ENCODE peak calls at places on chromosome 16, in nine cellular contexts. B, R, W, J, G, A, Q, S and F are unnamed samples.

GRCh38 chr16:54651851-54652770 is 278.6 kb upstream of the IRX5 start:
- DNase-seq in B (no peak), R (no peak), W (no peak), J (no peak), G (no peak), A (no peak), Q (no peak), S (no peak), F (no peak)

GRCh38 chr16:31455601-31456314 is 3.5 kb upstream of the ARMC5 start:
- DNase-seq in B (no peak), R (peak; percentile 40), W (no peak), J (no peak), G (no peak), A (peak; percentile 77), Q (no peak), S (peak; percentile 22), F (peak; percentile 20)

GRCh38 chr16:31110106-31111034 is 2.2 kb downstream of the BCKDK start:
- DNase-seq in B (no peak), R (no peak), W (no peak), J (no peak), G (no peak), A (no peak), Q (no peak), S (peak; percentile 25), F (no peak)

GRCh38 chr16:69201787-69202186 is 14.8 kb downstream of the SNTB2 start:
- DNase-seq in B (no peak), R (no peak), W (no peak), J (no peak), G (peak; percentile 2), A (no peak), Q (no peak), S (no peak), F (no peak)

GRCh38 chr16:88763502-88764053 is 21.4 kb downstream of the PIEZO1 start:
- DNase-seq in B (no peak), R (no peak), W (no peak), J (no peak), G (no peak), A (peak; percentile 96), Q (no peak), S (no peak), F (no peak)

GRCh38 chr16:82062645-82063058 is 27.6 kb downstream of the HSD17B2 start:
- DNase-seq in B (no peak), R (no peak), W (peak; percentile 29), J (no peak), G (no peak), A (no peak), Q (no peak), S (no peak), F (no peak)

GRCh38 chr16:85650864-85651811 is 37.6 kb downstream of the GINS2 start:
- DNase-seq in B (no peak), R (peak; percentile 79), W (peak; percentile 67), J (peak; percentile 62), G (no peak), A (no peak), Q (no peak), S (peak; percentile 82), F (no peak)

GRCh38 chr16:55835578-55835977 is 2.7 kb upstream of the CES1 start:
- DNase-seq in B (peak; percentile 66), R (no peak), W (no peak), J (no peak), G (peak; percentile 30), A (no peak), Q (no peak), S (peak; percentile 71), F (peak; percentile 84)

GRCh38 chr16:17282247-17282646 is 188.5 kb downstream of the XYLT1 start:
- DNase-seq in B (no peak), R (no peak), W (no peak), J (no peak), G (no peak), A (no peak), Q (no peak), S (no peak), F (no peak)

GRCh38 chr16:56916571-56917403 is 15.2 kb upstream of the HERPUD1 start:
- DNase-seq in B (no peak), R (no peak), W (no peak), J (no peak), G (no peak), A (no peak), Q (no peak), S (no peak), F (peak; percentile 56)

GRCh38 chr16:66754211-66754610 is 2.8 kb upstream of the DYNC1LI2 start:
- DNase-seq in B (no peak), R (no peak), W (no peak), J (no peak), G (no peak), A (no peak), Q (no peak), S (no peak), F (no peak)

GRCh38 chr16:66751135-66751991 is at the start of gene DYNC1LI2:
- DNase-seq in B (peak; percentile 88), R (peak; percentile 88), W (peak; percentile 69), J (peak; percentile 86), G (peak; percentile 78), A (peak; percentile 92), Q (peak; percentile 34), S (peak; percentile 78), F (peak; percentile 89)

GRCh38 chr16:66752379-66752778 is 970 bp upstream of the DYNC1LI2 start:
- DNase-seq in B (no peak), R (no peak), W (no peak), J (no peak), G (no peak), A (no peak), Q (no peak), S (no peak), F (no peak)

GRCh38 chr16:66751992-66752322 is 548 bp upstream of the DYNC1LI2 start:
- DNase-seq in B (no peak), R (no peak), W (no peak), J (no peak), G (no peak), A (no peak), Q (no peak), S (no peak), F (no peak)

DNA sequence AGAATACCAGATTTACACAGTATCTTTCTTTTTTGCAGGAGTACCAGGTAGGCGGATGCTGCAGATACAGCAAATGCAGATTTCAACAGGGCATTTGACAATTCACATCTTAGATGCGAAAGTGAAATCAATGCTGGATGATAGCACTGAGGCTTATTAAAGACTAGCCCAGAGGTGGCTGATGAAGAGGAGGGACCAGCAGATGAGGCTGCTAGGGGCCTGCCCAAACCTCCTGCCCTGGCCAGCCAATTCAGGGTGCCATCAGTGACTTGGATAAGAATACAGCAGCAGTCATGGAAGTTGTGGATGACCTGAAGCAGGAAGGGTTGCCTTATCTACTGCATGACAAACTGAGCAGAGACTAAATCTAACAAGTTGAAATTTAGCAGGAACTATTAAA is 1.5 kb upstream of the DYNC1LI2 start:
- DNase-seq in B (no peak), R (no peak), W (no peak), J (no peak), G (no peak), A (no peak), Q (no peak), S (no peak), F (no peak)
- H3K4me1 ChIP-seq in B (peaks cover 22% of the 10 kb centered on the region), R (peaks cover 7% of the 10 kb centered on the region), W (no peaks in the 10 kb centered on the region), J (peaks cover 25% of the 10 kb centered on the region), G (no peaks in the 10 kb centered on the region), A (no peaks in the 10 kb centered on the region), Q (peaks cover 12% of the 10 kb centered on the region), S (peaks cover 14% of the 10 kb centered on the region), F (no peaks in the 10 kb centered on the region)

GRCh38 chr16:66846266-66846665 is 2.1 kb downstream of the CA7 start:
- DNase-seq in B (peak; percentile 8), R (no peak), W (no peak), J (no peak), G (no peak), A (no peak), Q (no peak), S (no peak), F (no peak)

GRCh38 chr16:66844342-66845079 is at the start of gene CA7:
- DNase-seq in B (peak; percentile 54), R (no peak), W (no peak), J (no peak), G (no peak), A (peak; percentile 76), Q (no peak), S (no peak), F (no peak)

GRCh38 chr16:66846831-66847230 is 2.6 kb downstream of the CA7 start:
- DNase-seq in B (peak; percentile 39), R (no peak), W (no peak), J (no peak), G (no peak), A (peak; percentile 27), Q (no peak), S (no peak), F (peak; percentile 23)

GRCh38 chr16:66845080-66845410 is 831 bp downstream of the CA7 start:
- DNase-seq in B (peak; percentile 9), R (no peak), W (no peak), J (no peak), G (no peak), A (no peak), Q (no peak), S (no peak), F (no peak)

GRCh38 chr16:66845791-66846221 is 1.6 kb downstream of the CA7 start:
- DNase-seq in B (peak; percentile 45), R (no peak), W (no peak), J (no peak), G (no peak), A (peak; percentile 58), Q (no peak), S (no peak), F (no peak)
- H3K27ac ChIP-seq in B (no peak overlapping the region), R (no peak overlapping the region), W (no peak overlapping the region), J (no peak overlapping the region), G (no peak overlapping the region), A (no peak overlapping the region), Q (no peak overlapping the region), S (no peak overlapping the region), F (no peak overlapping the region)

GRCh38 chr16:9123401-9123800 is 32.0 kb downstream of the HAPSTR1 start:
- DNase-seq in B (peak; percentile 53), R (no peak), W (no peak), J (no peak), G (no peak), A (no peak), Q (no peak), S (no peak), F (no peak)

GRCh38 chr16:9122969-9123368 is 31.5 kb downstream of the HAPSTR1 start:
- DNase-seq in B (peak; percentile 18), R (no peak), W (no peak), J (no peak), G (no peak), A (no peak), Q (no peak), S (no peak), F (no peak)

GRCh38 chr16:9124444-9124843 is 33.0 kb downstream of the HAPSTR1 start:
- DNase-seq in B (peak; percentile 40), R (no peak), W (no peak), J (peak; percentile 15), G (no peak), A (no peak), Q (no peak), S (no peak), F (no peak)

GRCh38 chr16:9123871-9124270 is 32.4 kb downstream of the HAPSTR1 start:
- DNase-seq in B (peak; percentile 75), R (no peak), W (no peak), J (peak; percentile 71), G (peak; percentile 90), A (no peak), Q (peak; percentile 54), S (no peak), F (peak; percentile 46)

GRCh38 chr16:9122342-9122741 is 30.9 kb downstream of the HAPSTR1 start:
- DNase-seq in B (peak; percentile 40), R (no peak), W (no peak), J (peak; percentile 21), G (no peak), A (no peak), Q (no peak), S (no peak), F (no peak)
- H3K4me1 ChIP-seq in B (peaks cover 25% of the 10 kb centered on the region), R (no peaks in the 10 kb centered on the region), W (no peaks in the 10 kb centered on the region), J (peaks cover 21% of the 10 kb centered on the region), G (peaks cover 17% of the 10 kb centered on the region), A (peaks cover 5% of the 10 kb centered on the region), Q (peaks cover 35% of the 10 kb centered on the region), S (no peaks in the 10 kb centered on the region), F (peaks cover 70% of the 10 kb centered on the region)

GRCh38 chr16:27242868-27243590 is 25.5 kb downstream of the NSMCE1 start:
- DNase-seq in B (peak; percentile 85), R (no peak), W (peak; percentile 59), J (peak; percentile 65), G (no peak), A (peak; percentile 53), Q (no peak), S (no peak), F (peak; percentile 82)
- H3K27ac ChIP-seq in B (peak overlapping the region; percentile 90), R (peak overlapping the region; percentile 10), W (peak overlapping the region; percentile 87), J (peak overlapping the region; percentile 69), G (peak overlapping the region; percentile 68), A (peak overlapping the region; percentile 81), Q (no peak overlapping the region), S (peak overlapping the region; percentile 84), F (peak overlapping the region; percentile 80)